ENCODE peak calls at places on chromosomes 6 and 20, in four cellular contexts. B is cardiac fibroblast; Z is T-helper 1 cell; G is stimulated activated CD4-positive, alpha-beta T cell treated with anti-CD3 and anti-CD28 coated beads, Interleukin-15, amount 100 ng/mL, for 48 hours. S is an unnamed sample.

GRCh38 chr20:45860573-45861011 is 3.2 kb downstream of the ZSWIM3 start:
- DNase-seq in Z (no peak), B (no peak), G (no peak), S (no peak)

GRCh38 chr20:63028461-63028921 is 21.7 kb upstream of the BHLHE23 start:
- DNase-seq in Z (no peak), G (no peak), B (no peak), S (no peak)

GRCh38 chr6:31308050-31308844 is 36.4 kb upstream of the HLA-C start:
- DNase-seq in Z (peak), G (peak), B (peak), S (no peak)

GRCh38 chr20:23826541-23827018 is at the start of gene CST2:
- DNase-seq in Z (no peak), B (peak), G (no peak), S (no peak)

GRCh38 chr20:35320396-35321126 is 28.3 kb upstream of the FAM83C start:
- DNase-seq in Z (no peak), G (no peak), B (peak), S (no peak)

GRCh38 chr6:155080876-155081845 is 86.0 kb downstream of the TIAM2 start:
- DNase-seq in B (no peak), Z (no peak), G (no peak), S (no peak)

GRCh38 chr20:38730167-38730988 is 6.1 kb downstream of the SLC32A1 start:
- DNase-seq in B (no peak), G (no peak), Z (no peak), S (no peak)

GRCh38 chr20:768426-768978 is at the start of gene SLC52A3:
- DNase-seq in B (no peak), G (no peak), Z (no peak), S (no peak)

GRCh38 chr6:43699564-43700186 is 12.1 kb upstream of the MRPS18A start:
- DNase-seq in B (peak), G (no peak), Z (no peak), S (no peak)

GRCh38 chr6:11514672-11515071 is 22.9 kb upstream of the TMEM170B start:
- DNase-seq in Z (no peak), G (no peak), B (no peak), S (no peak)